ENCODE peak calls at places on chromosomes 12 and 14, in four cellular contexts. O, U, Z and K are unnamed samples.

GRCh38 chr12:76399040-76399439 is 50.8 kb upstream of the BBS10 start:
- DNase-seq in U (no peak), Z (no peak), O (no peak), K (no peak)

GRCh38 chr14:50766338-50766886 is 64.5 kb downstream of the NIN start:
- DNase-seq in Z (no peak), O (no peak), U (no peak), K (no peak)

GRCh38 chr14:53608369-53608768 is 348.3 kb downstream of the BMP4 start:
- DNase-seq in Z (no peak), O (no peak), U (no peak), K (no peak)

GRCh38 chr14:99441918-99442317 is 38.7 kb downstream of the SETD3 start:
- DNase-seq in U (no peak), O (no peak), Z (no peak), K (no peak)

GRCh38 chr14:105087963-105088811 is 23.0 kb upstream of the GPR132 start:
- DNase-seq in O (no peak), Z (no peak), U (peak), K (peak)

GRCh38 chr14:39219075-39219499 is 14.6 kb upstream of the MIA2 start:
- DNase-seq in Z (no peak), U (no peak), O (no peak), K (no peak)

GRCh38 chr12:30515351-30515750 is 180.3 kb downstream of the IPO8 start:
- DNase-seq in U (no peak), O (no peak), Z (no peak), K (no peak)

GRCh38 chr14:24279301-24280186 is 8.1 kb upstream of the RABGGTA start:
- DNase-seq in O (no peak), Z (no peak), U (no peak), K (peak)

GRCh38 chr12:110280784-110281548 is at the start of gene ATP2A2:
- DNase-seq in U (peak), Z (peak), O (peak), K (peak)

GRCh38 chr12:120581998-120582397 is 796 bp upstream of the POP5 start:
- DNase-seq in Z (no peak), U (no peak), O (no peak), K (no peak)

GRCh38 chr12:47244730-47245285 is 165.0 kb upstream of the AMIGO2 start:
- DNase-seq in Z (no peak), O (no peak), U (no peak), K (no peak)

GRCh38 chr12:83514372-83514771 is 827.7 kb downstream of the TMTC2 start:
- DNase-seq in O (no peak), U (no peak), Z (no peak), K (no peak)

GRCh38 chr14:75259510-75259855 is 19.1 kb upstream of the FOS start:
- DNase-seq in O (no peak), Z (no peak), U (no peak), K (no peak)

GRCh38 chr12:74801625-74802024 is 264.0 kb downstream of the ATXN7L3B start:
- DNase-seq in U (no peak), Z (no peak), O (no peak), K (no peak)

GRCh38 chr12:1796515-1797010 is 23.8 kb upstream of the LRTM2 start:
- DNase-seq in U (no peak), O (no peak), Z (no peak), K (no peak)

GRCh38 chr12:81588609-81589008 is 170.5 kb downstream of the PPFIA2 start:
- DNase-seq in U (no peak), O (no peak), Z (no peak), K (no peak)

GRCh38 chr12:71888521-71888920 is 49.0 kb downstream of the TBC1D15 start:
- DNase-seq in O (no peak), U (no peak), Z (no peak), K (no peak)

GRCh38 chr14:104518659-104519350 is 60.8 kb upstream of the C14orf180 start:
- DNase-seq in Z (no peak), O (no peak), U (no peak), K (no peak)